ENCODE peak calls at places on chromosomes 7 and 10, in eight cellular contexts. M is sigmoid colon; O is CD4-positive, alpha-beta T cell; N is fibroblast of lung; C is CD8-positive, alpha-beta T cell; L is tibial artery; F is spleen; W is PC-9. Q is an unnamed sample. For H3K9me3, the result is how much of the 10 kb centered on the place peaks cover.

GRCh38 chr10:70106958-70107791 is 25.4 kb downstream of the AIFM2 start:
- DNase-seq in L (no peak), M (no peak), N (peak), O (peak), F (peak), C (no peak), W (no peak), Q (no peak)

GRCh38 chr7:101635484-101635883 is 6.4 kb upstream of the MYL10 start:
- DNase-seq in C (no peak), F (peak), M (no peak), N (no peak), O (no peak), W (no peak), L (no peak), Q (peak)

GRCh38 chr7:114070246-114070645 is 151.4 kb upstream of the PPP1R3A start:
- DNase-seq in F (no peak), L (no peak), O (no peak), C (no peak), M (no peak), W (no peak), N (peak), Q (no peak)

GRCh38 chr7:80410081-80410480 is 101.8 kb downstream of the GNAT3 start:
- DNase-seq in F (no peak), W (no peak), N (peak), O (no peak), M (no peak), L (no peak), C (no peak), Q (no peak)

GRCh38 chr7:20776942-20777341 is 9.7 kb downstream of the SP8 start:
- DNase-seq in N (no peak), C (no peak), F (no peak), L (no peak), M (no peak), W (no peak), O (no peak), Q (no peak)

GRCh38 chr7:77348371-77348813 is 67.8 kb downstream of the GSAP start:
- DNase-seq in N (peak), L (no peak), O (no peak), M (peak), C (no peak), W (no peak), F (no peak), Q (peak)

GRCh38 chr10:58588673-58589265 is 76.1 kb downstream of the BICC1 start:
- DNase-seq in M (no peak), C (no peak), N (no peak), L (no peak), W (peak), F (no peak), O (no peak), Q (no peak)

GRCh38 chr10:3478632-3479240 is 306.2 kb upstream of the PITRM1 start:
- DNase-seq in F (no peak), O (no peak), M (no peak), L (no peak), W (no peak), N (no peak), C (no peak), Q (no peak)

GRCh38 chr7:1986366-1987083 is 246.2 kb downstream of the MAD1L1 start:
- DNase-seq in M (no peak), L (no peak), F (peak), N (no peak), W (no peak), C (no peak), O (peak), Q (no peak)

GRCh38 chr7:158771-159170 is 33.6 kb upstream of the FAM20C start:
- DNase-seq in N (no peak), F (no peak), W (no peak), O (no peak), C (no peak), L (no peak), M (no peak), Q (peak)

GRCh38 chr7:72069263-72069662 is 342.9 kb downstream of the CALN1 start:
- DNase-seq in L (no peak), O (no peak), M (no peak), F (no peak), C (no peak), W (no peak), N (no peak), Q (no peak)

GRCh38 chr7:90520484-90520883 is 51.0 kb downstream of the PTTG1IP2 start:
- DNase-seq in W (no peak), L (no peak), C (no peak), M (no peak), O (no peak), F (no peak), N (peak), Q (no peak)

GRCh38 chr7:93108003-93108402 is 9.8 kb downstream of the SAMD9 start:
- DNase-seq in M (no peak), W (no peak), N (no peak), O (no peak), F (no peak), C (no peak), L (no peak), Q (no peak)

GRCh38 chr7:81680120-81680519 is 89.7 kb downstream of the HGF start:
- DNase-seq in O (no peak), C (no peak), F (no peak), W (no peak), N (no peak), L (no peak), M (no peak), Q (no peak)

GRCh38 chr10:71801357-71801756 is 28.0 kb upstream of the VSIR start:
- DNase-seq in O (no peak), F (peak), C (no peak), L (no peak), W (no peak), N (no peak), M (no peak), Q (no peak)

GRCh38 chr7:94710256-94710655 is 54.3 kb upstream of the SGCE start:
- DNase-seq in W (no peak), L (no peak), M (no peak), N (peak), F (no peak), C (no peak), O (no peak), Q (no peak)

GRCh38 chr7:32155712-32156111 is 85.5 kb upstream of the PDE1C start:
- DNase-seq in L (no peak), W (no peak), O (no peak), M (no peak), C (no peak), N (peak), F (no peak), Q (no peak)

DNA sequence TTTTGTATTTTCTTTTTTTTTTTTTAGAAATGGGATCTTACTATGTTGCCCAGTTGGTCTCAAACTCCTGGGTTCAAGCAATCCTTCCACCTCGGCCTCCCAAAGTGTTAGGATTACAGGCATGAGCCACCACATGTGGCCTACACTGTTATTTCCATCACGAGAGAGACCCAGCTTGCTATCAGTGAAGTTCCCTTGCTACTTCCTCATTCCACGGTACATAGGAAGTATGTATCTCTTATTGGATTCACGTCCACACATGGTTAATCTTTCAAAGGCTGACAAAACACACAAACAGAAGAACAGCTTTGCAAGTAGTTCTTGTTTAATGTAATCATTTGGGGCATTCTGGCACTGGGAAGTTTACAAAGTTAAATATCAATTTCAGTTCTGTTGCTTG is 50.9 kb downstream of the DCLRE1A start:
- DNase-seq in C (no peak), W (no peak), L (no peak), N (no peak), F (no peak), M (no peak), O (no peak), Q (no peak)
- H3K27ac ChIP-seq in C (no peak), W (no peak), L (no peak), N (no peak), F (no peak), M (no peak), O (no peak), Q (peak)

GRCh38 chr10:108180883-108181282 is 1016.4 kb upstream of the SORCS1 start:
- DNase-seq in L (no peak), N (peak), F (no peak), M (no peak), C (no peak), O (no peak), W (no peak), Q (no peak)
- H3K9me3 ChIP-seq in L (under half), N (under half), F (under half), M (under half), C (under half), O (under half), W (under half), Q (under half)

GRCh38 chr7:123067814-123068213 is 72.3 kb upstream of the TAS2R16 start:
- DNase-seq in C (no peak), L (no peak), O (no peak), N (no peak), W (no peak), F (no peak), M (no peak), Q (no peak)

GRCh38 chr7:123075838-123076462 is 80.5 kb upstream of the TAS2R16 start:
- DNase-seq in L (no peak), O (no peak), W (no peak), N (no peak), C (no peak), M (no peak), F (no peak), Q (no peak)

DNA sequence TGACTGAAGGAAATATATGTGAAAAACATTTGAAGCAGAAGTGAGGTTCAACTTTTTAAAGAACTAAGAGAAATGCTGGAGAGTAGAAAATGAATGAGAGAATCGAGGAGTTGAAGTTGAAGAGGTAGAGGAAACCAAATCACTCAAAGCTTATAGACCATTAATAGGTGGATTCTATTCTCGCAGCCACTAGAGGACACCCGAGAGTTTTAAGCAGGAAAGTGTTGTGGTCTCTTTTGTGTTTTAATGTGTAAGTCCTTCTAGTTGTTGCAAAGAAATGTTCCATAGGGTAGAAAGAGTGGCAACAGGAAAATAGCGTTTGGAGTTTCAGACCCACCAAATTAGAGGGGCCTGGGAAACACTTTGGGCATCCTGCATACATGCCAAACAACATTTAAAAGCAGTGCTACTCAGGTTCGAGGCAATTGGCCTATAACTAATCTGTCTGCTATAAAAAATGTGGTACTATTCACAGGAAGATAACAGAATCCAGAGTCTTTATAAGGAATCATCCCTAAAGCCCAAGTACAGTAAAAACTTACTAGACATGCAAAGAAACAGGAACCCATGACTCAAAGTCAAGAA is 75.3 kb upstream of the TAS2R16 start:
- DNase-seq in N (peak), W (peak), F (no peak), C (no peak), L (no peak), M (no peak), O (no peak), Q (no peak)
- TF ChIP-seq CTCF in N (peak), W (peak), F (no peak), C (no peak), L (no peak), M (no peak), O (no peak), Q (no peak)

DNA sequence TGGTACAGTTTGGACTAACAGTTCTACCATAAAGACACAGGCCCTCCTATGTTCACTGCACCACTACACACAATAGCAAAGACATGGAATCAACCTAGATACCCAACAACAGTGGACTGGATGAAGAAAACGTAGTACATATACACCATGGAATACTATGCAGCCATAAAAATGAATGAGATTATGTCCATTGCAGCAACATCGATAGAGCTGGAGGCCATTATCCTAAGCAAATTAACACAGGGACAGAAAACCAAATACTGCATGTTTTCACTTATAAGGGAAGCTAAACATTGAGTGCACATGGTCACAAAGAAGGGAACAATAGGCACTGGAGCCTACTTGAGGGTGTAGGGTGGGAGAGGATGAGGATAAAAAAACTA is 75.0 kb downstream of the MEST start:
- DNase-seq in N (no peak), F (no peak), L (no peak), W (no peak), M (no peak), C (no peak), O (no peak), Q (no peak)
- H3K27ac ChIP-seq in N (no peak), F (peak), L (no peak), W (no peak), M (no peak), C (no peak), O (no peak), Q (no peak)

GRCh38 chr7:57367171-57367570 is 82.8 kb upstream of the ZNF716 start:
- DNase-seq in N (no peak), M (no peak), C (no peak), L (no peak), F (no peak), O (no peak), W (no peak), Q (no peak)

GRCh38 chr7:57364933-57365710 is 84.9 kb upstream of the ZNF716 start:
- DNase-seq in O (no peak), L (no peak), C (no peak), N (no peak), W (no peak), F (no peak), M (no peak), Q (no peak)

GRCh38 chr7:57361406-57361805 is 88.6 kb upstream of the ZNF716 start:
- DNase-seq in O (no peak), N (no peak), C (no peak), L (no peak), M (no peak), W (no peak), F (no peak), Q (no peak)

GRCh38 chr7:57363321-57363720 is 86.7 kb upstream of the ZNF716 start:
- DNase-seq in L (no peak), O (no peak), M (no peak), W (no peak), N (no peak), F (no peak), C (no peak), Q (no peak)

GRCh38 chr7:57362868-57363267 is 87.1 kb upstream of the ZNF716 start:
- DNase-seq in N (no peak), W (no peak), M (no peak), O (no peak), F (no peak), L (no peak), C (no peak), Q (no peak)
- H3K9me3 ChIP-seq in N (under half), W (under half), M (under half), O (under half), F (half or more), L (under half), C (under half), Q (under half)

GRCh38 chr10:84291389-84291788 is 37.0 kb upstream of the CCSER2 start:
- DNase-seq in M (no peak), F (no peak), O (no peak), L (no peak), N (peak), W (peak), C (no peak), Q (no peak)
- TF ChIP-seq CTCF in M (no peak), F (no peak), O (no peak), L (no peak), N (no peak), W (no peak), C (no peak), Q (no peak)

Q was measured in pancreas.